ENCODE peak calls at places on chromosomes 4 and X, in ten cellular contexts. L is H4; Q is stimulated activated CD8-positive, alpha-beta memory T cell treated with anti-CD3 and anti-CD28 coated beads, Interleukin-7, amount 100 ng/mL, for 24 hours; F is heart left ventricle; I is Jurkat, Clone E6-1; R is HCEC 1CT; P is EL; E is SW480; H is ACHN; K is epithelial cell of esophagus. G is an unnamed sample.

GRCh38 chr4:3192827-3193226 is 56.1 kb upstream of the MSANTD1 start:
- DNase-seq in L (no peak), Q (no peak), F (no peak), I (no peak), R (no peak), P (no peak), E (no peak), H (no peak), K (no peak), G (no peak)

GRCh38 chrX:30612250-30612655 is 34.7 kb upstream of the TASL start:
- DNase-seq in L (no peak), Q (no peak), F (no peak), I (no peak), R (no peak), P (no peak), E (no peak), H (no peak), K (peak; percentile 73), G (no peak)

GRCh38 chr4:40502220-40502619 is 127.4 kb downstream of the RBM47 start:
- DNase-seq in L (no peak), Q (no peak), F (no peak), I (no peak), R (no peak), P (no peak), E (no peak), H (no peak), K (no peak), G (no peak)

GRCh38 chrX:27186671-27187070 is 276.5 kb downstream of the PPP4R3C start:
- DNase-seq in L (peak; percentile 57), Q (no peak), F (no peak), I (peak; percentile 41), R (peak; percentile 8), P (peak; percentile 0), E (peak; percentile 33), H (peak; percentile 8), K (peak; percentile 43), G (peak; percentile 45)

GRCh38 chrX:98380556-98380955 is 1496.8 kb downstream of the RPA4 start:
- DNase-seq in L (no peak), Q (no peak), F (no peak), I (no peak), R (no peak), P (no peak), E (no peak), H (no peak), K (no peak), G (no peak)

GRCh38 chrX:43870011-43870410 is 12.2 kb downstream of the MAOB start:
- DNase-seq in L (no peak), Q (no peak), F (no peak), I (no peak), R (no peak), P (no peak), E (no peak), H (no peak), K (no peak), G (no peak)

GRCh38 chrX:72254835-72255234 is 16.0 kb upstream of the ERCC6L start:
- DNase-seq in L (no peak), Q (no peak), F (no peak), I (no peak), R (no peak), P (no peak), E (no peak), H (no peak), K (no peak), G (no peak)

GRCh38 chr4:20512980-20513379 is 187.3 kb upstream of the PACRGL start:
- DNase-seq in L (no peak), Q (no peak), F (no peak), I (no peak), R (no peak), P (no peak), E (no peak), H (no peak), K (no peak), G (no peak)

GRCh38 chr4:72997409-72997808 is 72.1 kb downstream of the COX18 start:
- DNase-seq in L (peak; percentile 48), Q (no peak), F (no peak), I (no peak), R (no peak), P (peak; percentile 80), E (no peak), H (peak; percentile 25), K (peak; percentile 89), G (peak; percentile 4)

GRCh38 chr4:831483-831805 is 5.5 kb upstream of the CPLX1 start:
- DNase-seq in L (no peak), Q (no peak), F (no peak), I (no peak), R (no peak), P (no peak), E (no peak), H (no peak), K (no peak), G (no peak)

GRCh38 chr4:6908397-6909112 is 1.1 kb upstream of the TBC1D14 start:
- DNase-seq in L (no peak), Q (no peak), F (no peak), I (no peak), R (no peak), P (no peak), E (no peak), H (no peak), K (no peak), G (no peak)

GRCh38 chrX:153768311-153769157 is 4.5 kb downstream of the PLXNB3 start:
- DNase-seq in L (no peak), Q (no peak), F (peak; percentile 17), I (no peak), R (no peak), P (no peak), E (no peak), H (no peak), K (no peak), G (no peak)

GRCh38 chr4:161457906-161458305 is 705.9 kb downstream of the FSTL5 start:
- DNase-seq in L (no peak), Q (no peak), F (no peak), I (no peak), R (no peak), P (no peak), E (no peak), H (no peak), K (peak; percentile 11), G (no peak)

GRCh38 chrX:70262952-70263567 is 3.1 kb upstream of the P2RY4 start:
- DNase-seq in L (peak; percentile 45), Q (peak; percentile 0), F (no peak), I (peak; percentile 0), R (peak; percentile 8), P (peak; percentile 36), E (peak; percentile 50), H (peak; percentile 6), K (peak; percentile 75), G (peak; percentile 36)

GRCh38 chr4:109588176-109588575 is 28.1 kb downstream of the MCUB start:
- DNase-seq in L (no peak), Q (no peak), F (no peak), I (no peak), R (no peak), P (no peak), E (no peak), H (no peak), K (peak; percentile 68), G (no peak)

GRCh38 chrX:119374736-119375135 is 24.4 kb upstream of the SLC25A43 start:
- DNase-seq in L (no peak), Q (no peak), F (no peak), I (no peak), R (peak; percentile 43), P (peak; percentile 79), E (no peak), H (no peak), K (peak; percentile 59), G (peak; percentile 16)

GRCh38 chr4:178881937-178882336 is 1439.7 kb upstream of the AGA start:
- DNase-seq in L (no peak), Q (no peak), F (no peak), I (no peak), R (no peak), P (no peak), E (no peak), H (no peak), K (no peak), G (no peak)

GRCh38 chr4:139666735-139667266 is 1.2 kb downstream of the MGST2 start:
- DNase-seq in L (no peak), Q (no peak), F (no peak), I (no peak), R (no peak), P (no peak), E (peak; percentile 61), H (no peak), K (peak; percentile 76), G (no peak)

GRCh38 chr4:189940178-189941004 is at the start of gene FRG1:
- DNase-seq in L (peak; percentile 83), Q (peak; percentile 95), F (peak; percentile 96), I (peak; percentile 91), R (peak; percentile 81), P (peak; percentile 90), E (peak; percentile 88), H (peak; percentile 88), K (peak; percentile 95), G (peak; percentile 92)

GRCh38 chrX:130896026-130896425 is 7.0 kb downstream of the ENOX2 start:
- DNase-seq in L (no peak), Q (no peak), F (no peak), I (no peak), R (no peak), P (no peak), E (no peak), H (no peak), K (no peak), G (no peak)

GRCh38 chrX:100643943-100644587 is at the start of gene SRPX2:
- DNase-seq in L (peak; percentile 89), Q (no peak), F (peak; percentile 53), I (no peak), R (peak; percentile 87), P (peak; percentile 84), E (peak; percentile 49), H (peak; percentile 73), K (peak; percentile 88), G (peak; percentile 58)

GRCh38 chrX:57137481-57137880 is 284 bp upstream of the SPIN2A start:
- DNase-seq in L (no peak), Q (no peak), F (no peak), I (no peak), R (peak; percentile 26), P (peak; percentile 8), E (no peak), H (peak; percentile 55), K (no peak), G (no peak)

GRCh38 chrX:24301806-24302205 is 12.1 kb downstream of the SUPT20HL2 start:
- DNase-seq in L (no peak), Q (no peak), F (no peak), I (no peak), R (no peak), P (no peak), E (no peak), H (no peak), K (no peak), G (no peak)

GRCh38 chr4:105859233-105859632 is 36.0 kb upstream of the NPNT start:
- DNase-seq in L (peak; percentile 14), Q (no peak), F (no peak), I (no peak), R (peak; percentile 53), P (peak; percentile 62), E (no peak), H (peak; percentile 30), K (peak; percentile 78), G (peak; percentile 69)

GRCh38 chrX:19882066-19882775 is 5.2 kb downstream of the SH3KBP1 start:
- DNase-seq in L (no peak), Q (no peak), F (no peak), I (no peak), R (no peak), P (peak; percentile 20), E (peak; percentile 55), H (no peak), K (no peak), G (no peak)

GRCh38 chrX:16239211-16239610 is 71.9 kb downstream of the MAGEB17 start:
- DNase-seq in L (peak; percentile 83), Q (no peak), F (no peak), I (no peak), R (peak; percentile 81), P (peak; percentile 80), E (peak; percentile 83), H (peak; percentile 70), K (peak; percentile 88), G (peak; percentile 91)

GRCh38 chr4:168877779-168878491 is 132.1 kb downstream of the CBR4 start:
- DNase-seq in L (no peak), Q (no peak), F (peak; percentile 51), I (no peak), R (no peak), P (no peak), E (no peak), H (peak; percentile 53), K (no peak), G (no peak)

GRCh38 chr4:184424993-184425758 is 49.2 kb downstream of the IRF2 start:
- DNase-seq in L (no peak), Q (no peak), F (peak; percentile 73), I (no peak), R (no peak), P (no peak), E (no peak), H (no peak), K (peak; percentile 63), G (no peak)

G was measured in A172.